ENCODE peak calls at places on chromosomes 3 and 15, in eight cellular contexts. V is T-helper 2 cell; Q is mesendoderm; H is hypothalamus; R is iris pigment epithelial cell; L is nucleus accumbens; C is AG04450; P is stimulated activated CD4-positive, alpha-beta T cell treated with anti-CD3 and anti-CD28 coated beads, Interleukin-2, amount 100 ng/mL, for 48 hours. X is an unnamed sample.

GRCh38 chr3:32109256-32109655 is 2.8 kb downstream of the GPD1L start:
- DNase-seq in V (no peak), Q (peak), H (peak), R (peak), L (peak), C (no peak), P (no peak), X (peak)

GRCh38 chr3:31959951-31960792 is 20.9 kb downstream of the OSBPL10 start:
- DNase-seq in V (no peak), Q (peak), H (no peak), R (no peak), L (no peak), C (no peak), P (no peak), X (no peak)

GRCh38 chr3:161222662-161223061 is 1.6 kb downstream of the NMD3 start:
- DNase-seq in V (no peak), Q (peak), H (no peak), R (no peak), L (no peak), C (no peak), P (no peak), X (no peak)

GRCh38 chr3:172164620-172165362 is 125.4 kb downstream of the FNDC3B start:
- DNase-seq in V (no peak), Q (no peak), H (no peak), R (no peak), L (no peak), C (no peak), P (no peak), X (no peak)

GRCh38 chr15:84818221-84819131 is 1.3 kb downstream of the ALPK3 start:
- DNase-seq in V (no peak), Q (peak), H (no peak), R (peak), L (no peak), C (no peak), P (no peak), X (peak)

GRCh38 chr3:190205739-190206138 is 85.0 kb upstream of the P3H2 start:
- DNase-seq in V (no peak), Q (no peak), H (no peak), R (peak), L (no peak), C (peak), P (no peak), X (no peak)

GRCh38 chr15:41104234-41104633 is 11.8 kb downstream of the INO80 start:
- DNase-seq in V (no peak), Q (no peak), H (no peak), R (peak), L (no peak), C (peak), P (no peak), X (no peak)

GRCh38 chr3:53161820-53162671 is 1.0 kb downstream of the PRKCD start:
- DNase-seq in V (peak), Q (peak), H (no peak), R (peak), L (no peak), C (no peak), P (no peak), X (no peak)

GRCh38 chr15:23690450-23690852 is 3.3 kb upstream of the NDN start:
- DNase-seq in V (no peak), Q (peak), H (peak), R (peak), L (peak), C (peak), P (no peak), X (no peak)

GRCh38 chr3:186663351-186664118 is 2.3 kb upstream of the HRG start:
- DNase-seq in V (no peak), Q (peak), H (no peak), R (no peak), L (no peak), C (no peak), P (no peak), X (no peak)

GRCh38 chr3:53809764-53810400 is 36.3 kb downstream of the CHDH start:
- DNase-seq in V (no peak), Q (no peak), H (no peak), R (no peak), L (no peak), C (no peak), P (no peak), X (no peak)

GRCh38 chr15:89399390-89400120 is 64.9 kb upstream of the POLG start:
- DNase-seq in V (no peak), Q (no peak), H (peak), R (no peak), L (peak), C (no peak), P (no peak), X (no peak)

GRCh38 chr15:88741046-88741445 is 62.2 kb upstream of the ACAN start:
- DNase-seq in V (no peak), Q (no peak), H (no peak), R (no peak), L (no peak), C (no peak), P (no peak), X (no peak)

GRCh38 chr15:79311901-79312553 is 1.1 kb downstream of the TMED3 start:
- DNase-seq in V (no peak), Q (no peak), H (no peak), R (peak), L (no peak), C (no peak), P (no peak), X (no peak)

GRCh38 chr3:125186261-125186770 is 26.2 kb downstream of the SLC12A8 start:
- DNase-seq in V (no peak), Q (no peak), H (no peak), R (peak), L (no peak), C (no peak), P (no peak), X (no peak)

GRCh38 chr3:176046717-176047116 is 1150.6 kb downstream of the TBL1XR1 start:
- DNase-seq in V (no peak), Q (no peak), H (no peak), R (no peak), L (no peak), C (no peak), P (no peak), X (no peak)

GRCh38 chr3:125357032-125357658 is 18.0 kb downstream of the ZNF148 start:
- DNase-seq in V (peak), Q (peak), H (peak), R (peak), L (peak), C (no peak), P (peak), X (no peak)

GRCh38 chr3:141795719-141796435 is 32.7 kb downstream of the GRK7 start:
- DNase-seq in V (peak), Q (no peak), H (no peak), R (peak), L (no peak), C (no peak), P (no peak), X (peak)

GRCh38 chr3:28699283-28699682 is 350.7 kb upstream of the AZI2 start:
- DNase-seq in V (no peak), Q (no peak), H (no peak), R (peak), L (no peak), C (no peak), P (no peak), X (no peak)

GRCh38 chr3:128256131-128256530 is 102.8 kb downstream of the EEFSEC start:
- DNase-seq in V (no peak), Q (no peak), H (no peak), R (no peak), L (no peak), C (no peak), P (no peak), X (no peak)

GRCh38 chr15:92123848-92124631 is 269.6 kb upstream of the ST8SIA2 start:
- DNase-seq in V (no peak), Q (peak), H (peak), R (no peak), L (peak), C (no peak), P (no peak), X (no peak)

GRCh38 chr3:69900331-69900730 is 99.2 kb upstream of the SAMMSON start:
- DNase-seq in V (no peak), Q (peak), H (no peak), R (no peak), L (no peak), C (no peak), P (no peak), X (no peak)

GRCh38 chr3:107938128-107938527 is 152.7 kb downstream of the CD47 start:
- DNase-seq in V (no peak), Q (peak), H (peak), R (peak), L (no peak), C (no peak), P (no peak), X (no peak)

GRCh38 chr3:32522682-32523081 is 20.0 kb upstream of the CMTM6 start:
- DNase-seq in V (no peak), Q (no peak), H (no peak), R (peak), L (no peak), C (no peak), P (no peak), X (no peak)

GRCh38 chr15:46786886-46787285 is 930.4 kb upstream of the SEMA6D start:
- DNase-seq in V (no peak), Q (peak), H (no peak), R (no peak), L (no peak), C (no peak), P (no peak), X (no peak)

GRCh38 chr3:39127907-39128303 is 20.4 kb downstream of the TTC21A start:
- DNase-seq in V (no peak), Q (no peak), H (no peak), R (no peak), L (no peak), C (no peak), P (no peak), X (no peak)

GRCh38 chr3:150177673-150178378 is 207.1 kb upstream of the PFN2 start:
- DNase-seq in V (no peak), Q (no peak), H (no peak), R (peak), L (no peak), C (peak), P (no peak), X (no peak)

GRCh38 chr3:13379191-13379830 is 40.8 kb downstream of the NUP210 start:
- DNase-seq in V (no peak), Q (no peak), H (peak), R (peak), L (peak), C (peak), P (no peak), X (peak)

GRCh38 chr15:54803139-54803808 is 393.5 kb downstream of the RSL24D1 start:
- DNase-seq in V (no peak), Q (peak), H (no peak), R (no peak), L (no peak), C (no peak), P (no peak), X (no peak)

GRCh38 chr3:13335503-13335902 is 84.6 kb downstream of the NUP210 start:
- DNase-seq in V (no peak), Q (no peak), H (no peak), R (no peak), L (no peak), C (no peak), P (no peak), X (no peak)

GRCh38 chr3:97872209-97873042 is 50.6 kb downstream of the CRYBG3 start:
- DNase-seq in V (no peak), Q (no peak), H (no peak), R (peak), L (no peak), C (peak), P (peak), X (no peak)

GRCh38 chr3:61094608-61095007 is 156.6 kb downstream of the FHIT start:
- DNase-seq in V (no peak), Q (no peak), H (no peak), R (no peak), L (no peak), C (no peak), P (no peak), X (no peak)

GRCh38 chr15:43268111-43269105 is 1.7 kb upstream of the TGM5 start:
- DNase-seq in V (no peak), Q (peak), H (no peak), R (no peak), L (no peak), C (no peak), P (no peak), X (peak)

GRCh38 chr3:101262393-101263240 is 57.8 kb downstream of the IMPG2 start:
- DNase-seq in V (no peak), Q (no peak), H (no peak), R (no peak), L (no peak), C (no peak), P (no peak), X (no peak)

GRCh38 chr3:52872245-52872644 is 25.1 kb downstream of the STIMATE start:
- DNase-seq in V (no peak), Q (peak), H (no peak), R (no peak), L (no peak), C (no peak), P (no peak), X (no peak)